ENCODE peak calls at places on chromosome 2, in ten cellular contexts. Z is Caki2; F is psoas muscle; K is NCI-H460; B is SK-MEL-5; G is prostate gland; S is hepatic stellate cell; L is stimulated activated CD8-positive, alpha-beta memory T cell treated with anti-CD3 and anti-CD28 coated beads, Interleukin-2, amount 100 ng/mL, for 1 hour; H is MV-4-11; Q is lung. U is an unnamed sample.

GRCh38 chr2:58156780-58157179 is 84.3 kb downstream of the FANCL start:
- DNase-seq in Z (no peak), F (no peak), K (no peak), B (no peak), G (no peak), S (no peak), L (no peak), H (no peak), Q (no peak), U (no peak)

GRCh38 chr2:232076272-232076671 is 114.8 kb downstream of the DIS3L2 start:
- DNase-seq in Z (no peak), F (no peak), K (no peak), B (no peak), G (no peak), S (no peak), L (no peak), H (no peak), Q (no peak), U (no peak)

GRCh38 chr2:215577356-215577755 is 141.5 kb upstream of the FN1 start:
- DNase-seq in Z (peak; percentile 35), F (no peak), K (no peak), B (no peak), G (no peak), S (no peak), L (no peak), H (no peak), Q (no peak), U (no peak)

GRCh38 chr2:66569321-66569851 is 134.5 kb downstream of the MEIS1 start:
- DNase-seq in Z (peak; percentile 79), F (no peak), K (no peak), B (peak; percentile 93), G (no peak), S (no peak), L (no peak), H (peak; percentile 52), Q (no peak), U (no peak)

GRCh38 chr2:9641641-9642040 is 10.8 kb upstream of the YWHAQ start:
- DNase-seq in Z (no peak), F (no peak), K (no peak), B (no peak), G (no peak), S (no peak), L (no peak), H (no peak), Q (no peak), U (no peak)

GRCh38 chr2:196131949-196132925 is 39.1 kb downstream of the STK17B start:
- DNase-seq in Z (peak; percentile 39), F (no peak), K (no peak), B (no peak), G (no peak), S (no peak), L (no peak), H (no peak), Q (no peak), U (no peak)

GRCh38 chr2:94994063-94994913 is 31.2 kb upstream of the MAL start:
- DNase-seq in Z (no peak), F (no peak), K (no peak), B (no peak), G (no peak), S (no peak), L (no peak), H (no peak), Q (no peak), U (no peak)

GRCh38 chr2:136135924-136136906 is 18.3 kb upstream of the CXCR4 start:
- DNase-seq in Z (no peak), F (no peak), K (no peak), B (no peak), G (peak; percentile 14), S (no peak), L (peak; percentile 64), H (peak; percentile 98), Q (peak; percentile 33), U (no peak)

GRCh38 chr2:116094196-116094595 is 1651.8 kb downstream of the DPP10 start:
- DNase-seq in Z (no peak), F (no peak), K (no peak), B (peak; percentile 43), G (no peak), S (no peak), L (no peak), H (no peak), Q (no peak), U (no peak)

GRCh38 chr2:164243315-164243714 is 378.0 kb downstream of the GRB14 start:
- DNase-seq in Z (no peak), F (no peak), K (no peak), B (no peak), G (no peak), S (no peak), L (no peak), H (no peak), Q (no peak), U (no peak)

GRCh38 chr2:75155115-75155514 is 44.2 kb downstream of the TACR1 start:
- DNase-seq in Z (no peak), F (no peak), K (no peak), B (no peak), G (no peak), S (no peak), L (no peak), H (no peak), Q (no peak), U (no peak)

GRCh38 chr2:10439185-10439879 is 8.8 kb downstream of the ODC1 start:
- DNase-seq in Z (no peak), F (no peak), K (no peak), B (no peak), G (no peak), S (no peak), L (no peak), H (no peak), Q (no peak), U (no peak)

U was measured in SW 1271.